ENCODE peak calls at places on chromosomes 5 and 9, in five cellular contexts. L is GDM1, F is progenitor cell of endocrine pancreas, W is psoas muscle, E is GM06990. C is an unnamed sample.

GRCh38 chr5:109350537-109351270 is 59.1 kb downstream of the PJA2 start:
- DNase-seq in L (no peak), F (no peak), W (no peak), E (no peak), C (no peak)

GRCh38 chr5:76819851-76820280 is 1.0 kb downstream of the F2RL1 start:
- DNase-seq in L (no peak), F (no peak), W (no peak), E (no peak), C (peak; percentile 47)

GRCh38 chr5:142046191-142046590 is 33.4 kb upstream of the GNPDA1 start:
- DNase-seq in L (no peak), F (no peak), W (no peak), E (no peak), C (no peak)

GRCh38 chr5:72956324-72957140 is 691 bp downstream of the FCHO2 start:
- DNase-seq in L (peak; percentile 52), F (peak; percentile 38), W (peak; percentile 78), E (no peak), C (peak; percentile 86)

GRCh38 chr5:79075646-79076426 is 6.3 kb downstream of the BHMT2 start:
- DNase-seq in L (no peak), F (no peak), W (no peak), E (no peak), C (no peak)

GRCh38 chr5:139193928-139194327 is 4.2 kb downstream of the SIL1 start:
- DNase-seq in L (no peak), F (no peak), W (no peak), E (no peak), C (peak; percentile 27)

GRCh38 chr9:651372-651771 is 190.1 kb upstream of the DMRT1 start:
- DNase-seq in L (no peak), F (no peak), W (no peak), E (no peak), C (no peak)

GRCh38 chr5:32538031-32538547 is 47.3 kb upstream of the SUB1 start:
- DNase-seq in L (no peak), F (no peak), W (no peak), E (peak; percentile 89), C (no peak)

GRCh38 chr9:130240410-130241197 is 25.0 kb upstream of the HMCN2 start:
- DNase-seq in L (peak; percentile 22), F (no peak), W (no peak), E (no peak), C (peak; percentile 77)

GRCh38 chr5:663436-664342 is 29.5 kb downstream of the TPPP start:
- DNase-seq in L (no peak), F (no peak), W (peak; percentile 38), E (no peak), C (no peak)

GRCh38 chr5:11904270-11904906 is at the start of gene CTNND2:
- DNase-seq in L (no peak), F (peak; percentile 77), W (no peak), E (peak; percentile 8), C (peak; percentile 23)

C was measured in KBM-7.